ENCODE peak calls at places on chromosomes 12 and 14, in ten cellular contexts. One of them, this sample, is unnamed.

GRCh38 chr12:128724468-128725046 is 99.2 kb downstream of the SLC15A4 start:
- DNase-seq in right cardiac atrium: no peak
- DNase-seq in LNCaP clone FGC: no peak
- DNase-seq in AG04450: no peak
- DNase-seq in A549: no peak
- DNase-seq in left lung: no peak
- DNase-seq in tibial artery: no peak
- DNase-seq in lung: no peak
- DNase-seq in foreskin fibroblast: no peak
- DNase-seq in fibroblast of pulmonary artery: no peak
- DNase-seq in this sample: no peak

GRCh38 chr12:11668611-11669010 is 19.1 kb downstream of the ETV6 start:
- DNase-seq in right cardiac atrium: no peak
- DNase-seq in fibroblast of pulmonary artery: no peak
- DNase-seq in lung: no peak
- DNase-seq in tibial artery: no peak
- DNase-seq in left lung: no peak
- DNase-seq in AG04450: no peak
- DNase-seq in LNCaP clone FGC: no peak
- DNase-seq in A549: no peak
- DNase-seq in foreskin fibroblast: no peak
- DNase-seq in this sample: no peak

GRCh38 chr14:91918159-91918883 is 29.2 kb downstream of the FBLN5 start:
- DNase-seq in right cardiac atrium: peak
- DNase-seq in foreskin fibroblast: no peak
- DNase-seq in left lung: no peak
- DNase-seq in LNCaP clone FGC: no peak
- DNase-seq in tibial artery: no peak
- DNase-seq in A549: no peak
- DNase-seq in lung: peak
- DNase-seq in AG04450: no peak
- DNase-seq in fibroblast of pulmonary artery: peak
- DNase-seq in this sample: no peak

GRCh38 chr14:22865424-22866215 is 5.9 kb upstream of the LRP10 start:
- DNase-seq in fibroblast of pulmonary artery: no peak
- DNase-seq in lung: no peak
- DNase-seq in LNCaP clone FGC: no peak
- DNase-seq in right cardiac atrium: no peak
- DNase-seq in A549: no peak
- DNase-seq in tibial artery: peak
- DNase-seq in left lung: no peak
- DNase-seq in AG04450: no peak
- DNase-seq in foreskin fibroblast: no peak
- DNase-seq in this sample: no peak

GRCh38 chr12:9074484-9075140 is 41.1 kb downstream of the A2M start:
- DNase-seq in tibial artery: no peak
- DNase-seq in AG04450: no peak
- DNase-seq in left lung: no peak
- DNase-seq in foreskin fibroblast: no peak
- DNase-seq in LNCaP clone FGC: no peak
- DNase-seq in lung: no peak
- DNase-seq in A549: no peak
- DNase-seq in right cardiac atrium: no peak
- DNase-seq in fibroblast of pulmonary artery: no peak
- DNase-seq in this sample: no peak

GRCh38 chr14:23123419-23123818 is 4.4 kb upstream of the CEBPE start:
- DNase-seq in right cardiac atrium: peak
- DNase-seq in left lung: peak
- DNase-seq in A549: no peak
- DNase-seq in LNCaP clone FGC: peak
- DNase-seq in AG04450: no peak
- DNase-seq in tibial artery: peak
- DNase-seq in foreskin fibroblast: peak
- DNase-seq in lung: peak
- DNase-seq in fibroblast of pulmonary artery: no peak
- DNase-seq in this sample: no peak

GRCh38 chr12:88245905-88246304 is 103.8 kb downstream of the TMTC3 start:
- DNase-seq in AG04450: no peak
- DNase-seq in tibial artery: no peak
- DNase-seq in foreskin fibroblast: peak
- DNase-seq in A549: no peak
- DNase-seq in lung: no peak
- DNase-seq in right cardiac atrium: no peak
- DNase-seq in fibroblast of pulmonary artery: no peak
- DNase-seq in left lung: no peak
- DNase-seq in LNCaP clone FGC: no peak
- DNase-seq in this sample: no peak

GRCh38 chr12:47277071-47277408 is 197.3 kb upstream of the AMIGO2 start:
- DNase-seq in fibroblast of pulmonary artery: no peak
- DNase-seq in left lung: no peak
- DNase-seq in LNCaP clone FGC: no peak
- DNase-seq in right cardiac atrium: peak
- DNase-seq in A549: no peak
- DNase-seq in foreskin fibroblast: no peak
- DNase-seq in tibial artery: no peak
- DNase-seq in AG04450: peak
- DNase-seq in lung: no peak
- DNase-seq in this sample: no peak

GRCh38 chr14:76977793-76978730 is 50.4 kb downstream of the IRF2BPL start:
- DNase-seq in lung: peak
- DNase-seq in foreskin fibroblast: peak
- DNase-seq in tibial artery: peak
- DNase-seq in right cardiac atrium: peak
- DNase-seq in left lung: peak
- DNase-seq in fibroblast of pulmonary artery: peak
- DNase-seq in LNCaP clone FGC: no peak
- DNase-seq in AG04450: peak
- DNase-seq in A549: no peak
- DNase-seq in this sample: peak

GRCh38 chr12:70178038-70178437 is 65.2 kb upstream of the CNOT2 start:
- DNase-seq in right cardiac atrium: no peak
- DNase-seq in lung: no peak
- DNase-seq in AG04450: no peak
- DNase-seq in LNCaP clone FGC: no peak
- DNase-seq in foreskin fibroblast: peak
- DNase-seq in left lung: no peak
- DNase-seq in A549: no peak
- DNase-seq in fibroblast of pulmonary artery: peak
- DNase-seq in tibial artery: no peak
- DNase-seq in this sample: peak

GRCh38 chr14:38737657-38738056 is 365.4 kb downstream of the SEC23A start:
- DNase-seq in LNCaP clone FGC: no peak
- DNase-seq in tibial artery: no peak
- DNase-seq in A549: no peak
- DNase-seq in lung: no peak
- DNase-seq in fibroblast of pulmonary artery: no peak
- DNase-seq in left lung: no peak
- DNase-seq in right cardiac atrium: no peak
- DNase-seq in AG04450: no peak
- DNase-seq in foreskin fibroblast: no peak
- DNase-seq in this sample: no peak

GRCh38 chr14:32121948-32122347 is 44.8 kb downstream of the ARHGAP5 start:
- DNase-seq in LNCaP clone FGC: no peak
- DNase-seq in fibroblast of pulmonary artery: no peak
- DNase-seq in right cardiac atrium: no peak
- DNase-seq in left lung: no peak
- DNase-seq in AG04450: no peak
- DNase-seq in foreskin fibroblast: peak
- DNase-seq in tibial artery: no peak
- DNase-seq in A549: no peak
- DNase-seq in lung: no peak
- DNase-seq in this sample: no peak

GRCh38 chr14:43539210-43539609 is 967.9 kb downstream of the FSCB start:
- DNase-seq in foreskin fibroblast: peak
- DNase-seq in LNCaP clone FGC: peak
- DNase-seq in right cardiac atrium: no peak
- DNase-seq in tibial artery: no peak
- DNase-seq in AG04450: no peak
- DNase-seq in left lung: no peak
- DNase-seq in A549: no peak
- DNase-seq in fibroblast of pulmonary artery: peak
- DNase-seq in lung: no peak
- DNase-seq in this sample: no peak

GRCh38 chr12:124867389-124867930 is 3.8 kb upstream of the SCARB1 start:
- DNase-seq in lung: no peak
- DNase-seq in LNCaP clone FGC: no peak
- DNase-seq in foreskin fibroblast: peak
- DNase-seq in A549: no peak
- DNase-seq in right cardiac atrium: no peak
- DNase-seq in left lung: no peak
- DNase-seq in fibroblast of pulmonary artery: peak
- DNase-seq in tibial artery: no peak
- DNase-seq in AG04450: peak
- DNase-seq in this sample: no peak

DNA sequence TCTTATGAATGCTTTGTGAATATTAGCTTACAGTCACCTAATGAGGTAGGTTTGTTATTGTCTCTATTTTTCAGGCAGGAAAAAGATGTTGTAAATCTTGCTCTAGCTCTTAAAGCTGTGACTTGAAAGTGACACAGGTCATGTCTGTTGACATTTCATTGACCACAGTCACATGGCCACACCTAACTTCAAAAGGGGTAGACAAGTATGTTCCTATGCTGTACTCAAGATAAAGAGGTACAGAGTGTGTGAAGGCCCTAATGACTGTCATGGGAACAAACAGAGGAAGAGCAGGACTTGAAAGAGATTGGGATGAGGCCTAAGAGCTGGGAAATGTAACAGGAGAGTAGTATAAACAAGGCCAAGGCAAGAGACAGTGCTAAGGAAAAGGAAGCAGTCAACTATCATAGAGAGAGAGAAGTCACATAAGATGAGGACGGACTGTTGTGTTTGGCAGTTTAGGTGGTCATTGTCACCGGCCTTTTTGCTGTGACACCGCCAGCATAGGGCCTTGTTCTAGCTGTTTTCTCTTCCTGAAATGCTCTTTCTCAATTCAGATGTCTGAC is 181.0 kb downstream of the CFAP54 start:
- DNase-seq in AG04450: no peak
- DNase-seq in right cardiac atrium: no peak
- DNase-seq in left lung: no peak
- DNase-seq in tibial artery: no peak
- DNase-seq in foreskin fibroblast: no peak
- DNase-seq in fibroblast of pulmonary artery: no peak
- DNase-seq in lung: no peak
- DNase-seq in LNCaP clone FGC: no peak
- DNase-seq in A549: no peak
- DNase-seq in this sample: no peak
- H3K4me3 ChIP-seq in AG04450: no peak
- H3K4me3 ChIP-seq in right cardiac atrium: no peak
- H3K4me3 ChIP-seq in left lung: no peak
- H3K4me3 ChIP-seq in tibial artery: no peak
- H3K4me3 ChIP-seq in foreskin fibroblast: no peak
- H3K4me3 ChIP-seq in fibroblast of pulmonary artery: no peak
- H3K4me3 ChIP-seq in lung: no peak
- H3K4me3 ChIP-seq in LNCaP clone FGC: no peak
- H3K4me3 ChIP-seq in A549: no peak
- H3K4me3 ChIP-seq in this sample: no peak

DNA sequence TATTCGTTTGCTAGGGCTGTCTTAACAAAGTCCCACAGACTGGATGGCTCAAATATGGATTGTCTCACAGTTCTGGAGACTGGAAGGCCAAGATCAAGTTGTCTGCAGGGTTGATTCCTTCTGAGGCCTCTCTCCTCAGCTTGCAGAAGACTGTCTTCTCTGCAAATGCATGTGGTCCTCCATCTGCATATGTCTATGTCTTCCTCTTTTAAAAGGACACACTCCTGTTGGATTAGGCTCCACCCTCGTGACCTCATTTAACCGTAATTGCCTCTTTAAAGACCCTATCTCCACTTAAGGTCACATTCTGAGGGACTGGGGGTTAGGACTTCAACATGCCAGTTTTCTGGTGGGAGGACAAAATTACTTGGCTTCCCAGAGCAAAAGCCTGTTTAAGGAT is 123.3 kb downstream of the SLC38A6 start:
- DNase-seq in AG04450: no peak
- DNase-seq in A549: no peak
- DNase-seq in tibial artery: no peak
- DNase-seq in LNCaP clone FGC: no peak
- DNase-seq in right cardiac atrium: no peak
- DNase-seq in foreskin fibroblast: no peak
- DNase-seq in left lung: no peak
- DNase-seq in fibroblast of pulmonary artery: no peak
- DNase-seq in lung: no peak
- DNase-seq in this sample: no peak
- H3K4me3 ChIP-seq in AG04450: no peak
- H3K4me3 ChIP-seq in A549: no peak
- H3K4me3 ChIP-seq in tibial artery: peak
- H3K4me3 ChIP-seq in LNCaP clone FGC: no peak
- H3K4me3 ChIP-seq in right cardiac atrium: no peak
- H3K4me3 ChIP-seq in foreskin fibroblast: no peak
- H3K4me3 ChIP-seq in left lung: no peak
- H3K4me3 ChIP-seq in fibroblast of pulmonary artery: no peak
- H3K4me3 ChIP-seq in lung: no peak
- H3K4me3 ChIP-seq in this sample: no peak

DNA sequence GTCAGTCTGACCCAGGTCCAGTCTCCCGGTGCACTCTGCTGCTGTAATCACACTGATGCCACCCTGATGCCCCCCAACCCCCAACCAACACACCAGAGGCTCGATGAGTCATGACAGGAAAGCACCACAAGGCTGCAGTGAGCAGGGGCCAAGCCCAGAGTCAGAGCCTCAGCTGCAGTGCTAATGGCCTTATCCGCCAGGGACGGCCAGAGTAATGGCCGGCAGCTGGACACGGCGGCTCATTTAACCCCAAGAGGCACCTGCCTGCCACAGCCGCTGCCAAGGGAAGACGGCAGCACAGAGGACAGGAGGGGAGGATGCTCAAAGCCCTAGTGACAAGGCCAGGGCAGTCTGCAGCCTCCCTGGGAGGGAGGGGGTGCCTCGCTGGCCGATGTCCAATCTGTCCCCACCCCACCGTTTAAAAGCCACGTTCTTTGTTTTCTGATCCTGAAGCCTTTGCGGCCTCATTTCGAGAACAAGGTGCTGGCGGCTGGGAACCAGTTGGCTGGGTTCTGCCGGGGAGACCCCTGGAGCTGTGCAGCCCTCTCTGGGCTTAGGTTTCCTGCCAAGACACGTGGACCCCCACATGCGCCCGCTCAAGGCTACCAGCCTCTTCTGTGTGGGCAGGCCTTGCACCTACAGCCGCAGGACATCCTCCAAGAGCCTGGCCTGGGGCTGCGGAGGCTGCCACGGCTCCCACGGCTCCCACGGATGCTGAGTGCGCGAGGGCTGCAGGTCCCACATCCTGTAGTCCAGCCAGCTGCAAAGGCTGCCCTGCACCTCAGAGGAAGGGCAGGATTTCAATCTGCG is 13.1 kb downstream of the CCDC85C start:
- DNase-seq in A549: no peak
- DNase-seq in fibroblast of pulmonary artery: peak
- DNase-seq in tibial artery: no peak
- DNase-seq in AG04450: no peak
- DNase-seq in lung: no peak
- DNase-seq in right cardiac atrium: no peak
- DNase-seq in left lung: no peak
- DNase-seq in LNCaP clone FGC: no peak
- DNase-seq in foreskin fibroblast: peak
- DNase-seq in this sample: no peak
- H3K4me3 ChIP-seq in A549: no peak
- H3K4me3 ChIP-seq in fibroblast of pulmonary artery: no peak
- H3K4me3 ChIP-seq in tibial artery: no peak
- H3K4me3 ChIP-seq in AG04450: no peak
- H3K4me3 ChIP-seq in lung: no peak
- H3K4me3 ChIP-seq in right cardiac atrium: no peak
- H3K4me3 ChIP-seq in left lung: no peak
- H3K4me3 ChIP-seq in LNCaP clone FGC: no peak
- H3K4me3 ChIP-seq in foreskin fibroblast: no peak
- H3K4me3 ChIP-seq in this sample: no peak

GRCh38 chr12:92912052-92912451 is 17.0 kb downstream of the EEA1 start:
- DNase-seq in fibroblast of pulmonary artery: no peak
- DNase-seq in right cardiac atrium: no peak
- DNase-seq in tibial artery: no peak
- DNase-seq in AG04450: no peak
- DNase-seq in left lung: no peak
- DNase-seq in A549: no peak
- DNase-seq in foreskin fibroblast: peak
- DNase-seq in LNCaP clone FGC: no peak
- DNase-seq in lung: no peak
- DNase-seq in this sample: no peak
- H3K4me3 ChIP-seq in fibroblast of pulmonary artery: no peak
- H3K4me3 ChIP-seq in right cardiac atrium: no peak
- H3K4me3 ChIP-seq in tibial artery: no peak
- H3K4me3 ChIP-seq in AG04450: no peak
- H3K4me3 ChIP-seq in left lung: no peak
- H3K4me3 ChIP-seq in A549: no peak
- H3K4me3 ChIP-seq in foreskin fibroblast: no peak
- H3K4me3 ChIP-seq in LNCaP clone FGC: no peak
- H3K4me3 ChIP-seq in lung: no peak
- H3K4me3 ChIP-seq in this sample: no peak

This sample was measured in skeletal muscle cell.